ENCODE peak calls at places on chromosomes 3 and 15, in nine cellular contexts. Z, J, Q, K, A, N, D, O and P are unnamed samples.
A peak's percentile ranks its signal among the peaks of the same experiment; 100 is the strongest.

GRCh38 chr3:177802151-177802900 is 605.0 kb upstream of the TBL1XR1 start:
- DNase-seq in Z (no peak), J (peak; percentile 47), Q (no peak), K (peak; percentile 41), A (no peak), N (no peak), D (peak; percentile 56), O (no peak), P (no peak)

GRCh38 chr15:98292442-98293240 is 332.1 kb downstream of the ARRDC4 start:
- DNase-seq in Z (no peak), J (peak; percentile 37), Q (no peak), K (no peak), A (no peak), N (peak; percentile 26), D (peak; percentile 12), O (no peak), P (no peak)

GRCh38 chr15:63338170-63338569 is 43.5 kb downstream of the CA12 start:
- DNase-seq in Z (no peak), J (no peak), Q (no peak), K (no peak), A (no peak), N (peak; percentile 35), D (no peak), O (no peak), P (no peak)

GRCh38 chr15:64857421-64857820 is 15.7 kb downstream of the PLEKHO2 start:
- DNase-seq in Z (no peak), J (no peak), Q (no peak), K (no peak), A (no peak), N (peak; percentile 49), D (peak; percentile 76), O (no peak), P (no peak)

GRCh38 chr3:133915685-133916639 is 20.3 kb upstream of the RAB6B start:
- DNase-seq in Z (no peak), J (no peak), Q (no peak), K (no peak), A (no peak), N (no peak), D (no peak), O (no peak), P (no peak)

GRCh38 chr3:149621218-149622005 is 36.4 kb downstream of the WWTR1 start:
- DNase-seq in Z (no peak), J (no peak), Q (no peak), K (peak; percentile 71), A (no peak), N (no peak), D (peak; percentile 91), O (no peak), P (no peak)

GRCh38 chr15:71110800-71111565 is 4.3 kb upstream of the THSD4 start:
- DNase-seq in Z (no peak), J (no peak), Q (no peak), K (no peak), A (no peak), N (no peak), D (no peak), O (no peak), P (no peak)

GRCh38 chr15:44710236-44711088 is 661 bp downstream of the PATL2 start:
- DNase-seq in Z (peak; percentile 48), J (no peak), Q (peak; percentile 30), K (no peak), A (peak; percentile 75), N (no peak), D (peak; percentile 47), O (peak; percentile 54), P (peak; percentile 61)

GRCh38 chr3:144403040-144403457 is 431.4 kb downstream of the DIPK2A start:
- DNase-seq in Z (no peak), J (peak; percentile 19), Q (no peak), K (no peak), A (no peak), N (no peak), D (peak; percentile 23), O (no peak), P (no peak)

GRCh38 chr15:41966414-41966812 is 5.9 kb downstream of the EHD4 start:
- DNase-seq in Z (no peak), J (no peak), Q (no peak), K (no peak), A (no peak), N (no peak), D (no peak), O (no peak), P (no peak)

GRCh38 chr3:129605593-129606521 is 619 bp downstream of the PLXND1 start:
- DNase-seq in Z (no peak), J (peak; percentile 53), Q (peak; percentile 59), K (no peak), A (peak; percentile 73), N (peak; percentile 51), D (peak; percentile 47), O (peak; percentile 60), P (peak; percentile 47)

GRCh38 chr15:64009798-64010241 is 36.5 kb downstream of the DAPK2 start:
- DNase-seq in Z (no peak), J (no peak), Q (no peak), K (no peak), A (no peak), N (peak; percentile 33), D (no peak), O (peak; percentile 34), P (peak; percentile 73)

GRCh38 chr3:132008841-132009638 is 25.8 kb downstream of the CPNE4 start:
- DNase-seq in Z (no peak), J (no peak), Q (no peak), K (no peak), A (no peak), N (peak; percentile 22), D (no peak), O (no peak), P (no peak)

GRCh38 chr15:56871180-56871579 is 47.3 kb upstream of the TCF12 start:
- DNase-seq in Z (no peak), J (no peak), Q (no peak), K (peak; percentile 67), A (no peak), N (peak; percentile 4), D (peak; percentile 77), O (no peak), P (no peak)

GRCh38 chr3:42476225-42477160 is 25.9 kb upstream of the VIPR1 start:
- DNase-seq in Z (no peak), J (no peak), Q (no peak), K (no peak), A (peak; percentile 91), N (peak; percentile 93), D (no peak), O (no peak), P (no peak)

GRCh38 chr15:42453826-42454225 is 37.1 kb downstream of the ZNF106 start:
- DNase-seq in Z (no peak), J (no peak), Q (no peak), K (no peak), A (no peak), N (no peak), D (no peak), O (no peak), P (no peak)

GRCh38 chr3:158935846-158936245 is 134.0 kb downstream of the MFSD1 start:
- DNase-seq in Z (no peak), J (no peak), Q (no peak), K (no peak), A (no peak), N (no peak), D (no peak), O (no peak), P (no peak)

GRCh38 chr3:185552358-185552877 is at the start of gene LIPH:
- DNase-seq in Z (no peak), J (no peak), Q (no peak), K (no peak), A (no peak), N (peak; percentile 61), D (no peak), O (no peak), P (no peak)

GRCh38 chr15:57169643-57170042 is 206.7 kb upstream of the CGNL1 start:
- DNase-seq in Z (no peak), J (no peak), Q (no peak), K (no peak), A (no peak), N (no peak), D (no peak), O (no peak), P (no peak)

GRCh38 chr15:40092416-40093223 is 16.1 kb downstream of the BMF start:
- DNase-seq in Z (no peak), J (peak; percentile 68), Q (peak; percentile 95), K (peak; percentile 76), A (peak; percentile 69), N (no peak), D (peak; percentile 98), O (no peak), P (no peak)

GRCh38 chr3:135432402-135432801 is 533.1 kb upstream of the PPP2R3A start:
- DNase-seq in Z (no peak), J (no peak), Q (no peak), K (no peak), A (no peak), N (no peak), D (no peak), O (no peak), P (no peak)
- H3K4me3 ChIP-seq in Z (no peak overlapping the region), J (no peak overlapping the region), Q (no peak overlapping the region), K (no peak overlapping the region), A (no peak overlapping the region), N (no peak overlapping the region), D (no peak overlapping the region), O (no peak overlapping the region), P (no peak overlapping the region)

DNA sequence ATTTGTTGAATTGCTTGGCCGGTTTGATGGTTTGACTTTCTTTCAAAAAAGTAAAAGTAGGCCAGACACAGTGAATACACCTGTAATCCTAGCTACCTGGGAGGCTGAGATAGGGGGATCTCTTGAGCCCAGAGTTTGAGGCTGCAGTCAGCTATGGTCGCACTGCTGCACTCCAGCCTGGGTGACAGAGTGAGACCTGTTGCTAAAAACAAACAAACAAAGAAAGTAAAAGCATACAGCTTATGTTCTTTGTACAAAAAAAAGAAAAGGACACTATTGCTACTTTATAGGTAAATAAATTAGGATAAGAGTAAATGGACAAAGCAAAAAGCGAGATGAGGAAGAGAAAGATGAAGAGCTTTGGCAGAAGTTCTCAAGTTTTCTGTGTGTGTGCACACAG is 13.9 kb upstream of the FEZF2 start:
- DNase-seq in Z (no peak), J (no peak), Q (no peak), K (no peak), A (no peak), N (no peak), D (no peak), O (no peak), P (no peak)
- H3K27me3 ChIP-seq in Z (peaks cover under 1% of the 10 kb centered on the region), J (peaks cover 7% of the 10 kb centered on the region), Q (no peaks in the 10 kb centered on the region), K (peaks cover 3% of the 10 kb centered on the region), A (no peaks in the 10 kb centered on the region), N (peaks cover 35% of the 10 kb centered on the region), D (no peaks in the 10 kb centered on the region), O (no peaks in the 10 kb centered on the region), P (no peaks in the 10 kb centered on the region)

GRCh38 chr15:76347507-76348055 is 11.0 kb downstream of the ISL2 start:
- DNase-seq in Z (no peak), J (no peak), Q (no peak), K (no peak), A (no peak), N (no peak), D (no peak), O (no peak), P (no peak)
- H3K4me3 ChIP-seq in Z (no peak overlapping the region), J (no peak overlapping the region), Q (no peak overlapping the region), K (no peak overlapping the region), A (peak overlapping the region; percentile 49), N (no peak overlapping the region), D (no peak overlapping the region), O (no peak overlapping the region), P (no peak overlapping the region)

DNA sequence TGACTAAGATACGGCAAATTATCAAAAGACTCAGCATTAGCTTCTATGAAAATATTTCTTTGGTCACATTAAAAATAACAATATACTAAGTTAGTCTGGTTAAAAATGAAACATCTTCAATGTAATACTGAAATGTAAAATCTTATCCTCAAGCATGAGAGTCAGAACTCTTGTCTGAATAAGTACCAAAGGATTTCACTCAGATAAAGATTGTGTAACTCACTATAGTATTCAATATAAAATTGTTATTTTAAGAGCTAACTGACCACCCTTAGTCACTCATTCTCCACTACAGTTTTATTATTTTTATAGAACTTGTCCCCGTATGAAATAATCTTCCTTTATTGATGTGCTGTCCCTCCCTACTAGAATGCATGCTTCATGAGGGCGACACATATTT is 426.3 kb downstream of the MECOM start:
- DNase-seq in Z (no peak), J (no peak), Q (no peak), K (no peak), A (no peak), N (no peak), D (peak; percentile 39), O (no peak), P (no peak)
- H3K27me3 ChIP-seq in Z (no peaks in the 10 kb centered on the region), J (peaks cover 12% of the 10 kb centered on the region), Q (no peaks in the 10 kb centered on the region), K (no peaks in the 10 kb centered on the region), A (no peaks in the 10 kb centered on the region), N (no peaks in the 10 kb centered on the region), D (no peaks in the 10 kb centered on the region), O (no peaks in the 10 kb centered on the region), P (no peaks in the 10 kb centered on the region)